ENCODE peak calls at places on chromosome 7, in six cellular contexts. A, E, V, O, P and D are unnamed samples.

GRCh38 chr7:70484255-70484654 is 647.7 kb upstream of the GALNT17 start:
- DNase-seq in P (no peak), O (no peak), E (no peak), V (no peak), A (no peak), D (no peak)

GRCh38 chr7:117036034-117036669 is 82.9 kb downstream of the ST7 start:
- DNase-seq in A (no peak), E (no peak), O (no peak), P (no peak), V (no peak), D (no peak)

GRCh38 chr7:119167431-119167830 is 942.9 kb downstream of the ANKRD7 start:
- DNase-seq in O (no peak), A (no peak), V (no peak), P (no peak), E (no peak), D (no peak)

GRCh38 chr7:155232911-155233702 is 64.6 kb upstream of the INSIG1 start:
- DNase-seq in E (peak; percentile 34), A (no peak), P (no peak), V (peak; percentile 32), O (no peak), D (no peak)

GRCh38 chr7:117401293-117402002 is 25.8 kb downstream of the ASZ1 start:
- DNase-seq in P (no peak), O (no peak), E (no peak), V (peak; percentile 23), A (no peak), D (no peak)

GRCh38 chr7:93981480-93981874 is 22.7 kb downstream of the BET1 start:
- DNase-seq in P (no peak), O (no peak), V (no peak), E (no peak), A (no peak), D (no peak)

GRCh38 chr7:152127229-152127628 is 101.8 kb downstream of the GALNT11 start:
- DNase-seq in P (no peak), A (no peak), O (no peak), E (no peak), V (no peak), D (no peak)

GRCh38 chr7:113087278-113087998 is 811 bp upstream of the GPR85 start:
- DNase-seq in V (peak; percentile 92), O (no peak), A (peak; percentile 93), E (peak; percentile 14), P (no peak), D (peak; percentile 58)

GRCh38 chr7:123679614-123680013 is 23.9 kb downstream of the LMOD2 start:
- DNase-seq in O (no peak), E (no peak), P (no peak), A (no peak), V (no peak), D (no peak)